ENCODE peak calls at places on chromosome 10, in ten cellular contexts. Z, U, N, O, H, V, G, X, E and K are unnamed samples.

GRCh38 chr10:70174058-70174741 is 3.9 kb upstream of the SAR1A start:
- DNase-seq in X (no peak), O (peak; percentile 77), Z (no peak), N (no peak), G (no peak), H (peak; percentile 72), U (no peak), E (no peak), V (no peak), K (no peak)

GRCh38 chr10:91552706-91553105 is 80.2 kb downstream of the PPP1R3C start:
- DNase-seq in O (no peak), V (no peak), G (peak; percentile 18), E (no peak), Z (no peak), U (peak; percentile 39), X (peak; percentile 29), N (peak; percentile 37), H (no peak), K (peak; percentile 57)

GRCh38 chr10:28254290-28254985 is 48.4 kb downstream of the MPP7 start:
- DNase-seq in G (peak; percentile 54), E (no peak), H (no peak), Z (no peak), X (no peak), V (peak; percentile 80), N (peak; percentile 55), U (no peak), O (no peak), K (no peak)

GRCh38 chr10:28181478-28182096 is 121.3 kb downstream of the MPP7 start:
- DNase-seq in V (no peak), E (no peak), X (no peak), O (no peak), N (no peak), H (no peak), Z (no peak), U (no peak), G (peak; percentile 51), K (no peak)

GRCh38 chr10:117175215-117175900 is 21.9 kb upstream of the KCNK18 start:
- DNase-seq in G (no peak), N (no peak), E (peak; percentile 30), H (peak; percentile 25), X (no peak), V (no peak), Z (peak; percentile 57), O (no peak), U (no peak), K (no peak)

GRCh38 chr10:69901623-69902505 is 100.2 kb downstream of the COL13A1 start:
- DNase-seq in N (peak; percentile 82), Z (peak; percentile 79), V (no peak), O (peak; percentile 26), U (peak; percentile 79), E (peak; percentile 41), H (no peak), X (no peak), G (peak; percentile 60), K (peak; percentile 63)

GRCh38 chr10:66786705-66787104 is 139.1 kb upstream of the LRRTM3 start:
- DNase-seq in H (no peak), U (no peak), G (no peak), E (no peak), N (no peak), O (no peak), Z (no peak), X (no peak), V (no peak), K (no peak)

GRCh38 chr10:91340613-91341362 is 69.4 kb upstream of the HECTD2 start:
- DNase-seq in N (no peak), O (no peak), E (no peak), U (no peak), Z (peak; percentile 84), H (no peak), V (peak; percentile 69), X (no peak), G (peak; percentile 94), K (peak; percentile 70)

GRCh38 chr10:78443900-78444571 is 410.4 kb downstream of the RPS24 start:
- DNase-seq in H (no peak), N (no peak), E (peak; percentile 9), X (no peak), U (no peak), Z (no peak), G (no peak), O (no peak), V (no peak), K (no peak)

GRCh38 chr10:103254538-103255325 is 9.0 kb downstream of the RPEL1 start:
- DNase-seq in Z (no peak), U (no peak), G (peak; percentile 40), E (no peak), V (no peak), H (no peak), N (peak; percentile 41), O (no peak), X (no peak), K (no peak)

GRCh38 chr10:15461353-15462108 is 90.4 kb upstream of the FAM171A1 start:
- DNase-seq in X (peak; percentile 19), E (no peak), N (no peak), Z (peak; percentile 50), O (no peak), H (no peak), U (no peak), V (peak; percentile 74), G (peak; percentile 27), K (no peak)

GRCh38 chr10:84333864-84334451 is 5.6 kb downstream of the CCSER2 start:
- DNase-seq in U (no peak), V (no peak), H (peak; percentile 53), G (peak; percentile 55), O (peak; percentile 36), Z (no peak), X (no peak), N (peak; percentile 44), E (no peak), K (no peak)

GRCh38 chr10:102461187-102462054 is 10.1 kb upstream of the C10orf95 start:
- DNase-seq in V (peak; percentile 91), G (peak; percentile 67), E (peak; percentile 95), N (peak; percentile 96), X (peak; percentile 92), O (peak; percentile 96), Z (peak; percentile 97), H (peak; percentile 95), U (peak; percentile 99), K (peak; percentile 82)

GRCh38 chr10:78185693-78186055 is 152.0 kb downstream of the RPS24 start:
- DNase-seq in G (no peak), V (peak; percentile 73), N (no peak), X (peak; percentile 36), Z (no peak), O (no peak), E (no peak), U (no peak), H (no peak), K (peak; percentile 65)

GRCh38 chr10:43076876-43077420 is at the start of gene RET:
- DNase-seq in X (peak; percentile 60), Z (peak; percentile 75), N (peak; percentile 50), G (no peak), V (no peak), U (peak; percentile 84), O (no peak), H (no peak), E (no peak), K (no peak)
- H3K4me3 ChIP-seq in X (peak within 1 kb of the TSS; percentile 68), Z (peak within 1 kb of the TSS; percentile 66), N (peak within 1 kb of the TSS; percentile 41), G (peak within 1 kb of the TSS; percentile 12), V (peak within 1 kb of the TSS; percentile 35), U (peak within 1 kb of the TSS; percentile 78), O (no peak within 1 kb of the TSS), H (no peak within 1 kb of the TSS), E (peak within 1 kb of the TSS; percentile 24), K (peak within 1 kb of the TSS; percentile 47)

GRCh38 chr10:995559-995926 is 7.3 kb downstream of the GTPBP4 start:
- DNase-seq in X (no peak), E (no peak), O (no peak), Z (no peak), V (no peak), N (no peak), H (no peak), G (no peak), U (no peak), K (no peak)
- H3K36me3 ChIP-seq in X (peaks cover 82% of the 10 kb centered on the region), E (no peaks in the 10 kb centered on the region), O (peaks cover 98% of the 10 kb centered on the region), Z (peaks cover 83% of the 10 kb centered on the region), V (peaks cover 74% of the 10 kb centered on the region), N (peaks cover 28% of the 10 kb centered on the region), H (peaks cover 32% of the 10 kb centered on the region), G (peaks cover 56% of the 10 kb centered on the region), U (peaks cover 33% of the 10 kb centered on the region), K (peaks cover 72% of the 10 kb centered on the region)

GRCh38 chr10:96995851-96996250 is 163.8 kb downstream of the LCOR start:
- DNase-seq in G (peak; percentile 20), O (no peak), N (no peak), X (no peak), U (no peak), E (no peak), V (no peak), Z (no peak), H (no peak), K (no peak)
- H3K27ac ChIP-seq in G (no peak overlapping the region), O (no peak overlapping the region), N (no peak overlapping the region), X (no peak overlapping the region), U (no peak overlapping the region), E (peak overlapping the region; percentile 22), V (no peak overlapping the region), Z (no peak overlapping the region), H (no peak overlapping the region), K (no peak overlapping the region)

GRCh38 chr10:20552382-20552781 is 344.7 kb downstream of the NEBL start:
- DNase-seq in E (no peak), X (no peak), V (no peak), G (no peak), U (no peak), N (no peak), H (no peak), O (no peak), Z (no peak), K (no peak)
- H3K4me3 ChIP-seq in E (no peak overlapping the region), X (no peak overlapping the region), V (no peak overlapping the region), G (no peak overlapping the region), U (no peak overlapping the region), N (no peak overlapping the region), H (no peak overlapping the region), O (no peak overlapping the region), Z (no peak overlapping the region), K (no peak overlapping the region)

GRCh38 chr10:68492118-68492517 is 20.3 kb upstream of the DNA2 start:
- DNase-seq in E (no peak), O (no peak), V (no peak), N (no peak), U (no peak), H (no peak), Z (no peak), G (peak; percentile 29), X (no peak), K (no peak)

GRCh38 chr10:68489919-68490318 is 18.1 kb upstream of the DNA2 start:
- DNase-seq in E (no peak), H (no peak), N (no peak), O (no peak), G (no peak), V (no peak), X (no peak), U (no peak), Z (no peak), K (no peak)
- H3K36me3 ChIP-seq in E (no peaks in the 10 kb centered on the region), H (no peaks in the 10 kb centered on the region), N (no peaks in the 10 kb centered on the region), O (peaks cover 25% of the 10 kb centered on the region), G (peaks cover 20% of the 10 kb centered on the region), V (peaks cover 83% of the 10 kb centered on the region), X (peaks cover 90% of the 10 kb centered on the region), U (no peaks in the 10 kb centered on the region), Z (peaks cover 94% of the 10 kb centered on the region), K (peaks cover 47% of the 10 kb centered on the region)

GRCh38 chr10:125331056-125331455 is 170.7 kb upstream of the CTBP2 start:
- DNase-seq in O (no peak), H (no peak), N (no peak), G (no peak), X (no peak), E (no peak), U (no peak), Z (no peak), V (no peak), K (no peak)
- H3K27ac ChIP-seq in O (no peak overlapping the region), H (no peak overlapping the region), N (no peak overlapping the region), G (no peak overlapping the region), X (no peak overlapping the region), E (no peak overlapping the region), U (no peak overlapping the region), Z (no peak overlapping the region), V (no peak overlapping the region), K (no peak overlapping the region)